ENCODE peak calls at places on chromosomes 5 and 9, in six cellular contexts. U, K, T, H, S and M are unnamed samples.
A peak's percentile ranks its signal among the peaks of the same experiment; 100 is the strongest.

GRCh38 chr9:130465383-130466096 is 20.8 kb downstream of the ASS1 start:
- DNase-seq in U (no peak), K (peak; percentile 17), T (no peak), H (no peak), S (no peak), M (no peak)

GRCh38 chr5:127648997-127649550 is at the start of gene CTXN3:
- DNase-seq in U (no peak), K (no peak), T (no peak), H (no peak), S (no peak), M (no peak)

GRCh38 chr9:90641090-90641489 is 1.5 kb downstream of the DIRAS2 start:
- DNase-seq in U (no peak), K (peak; percentile 66), T (no peak), H (no peak), S (no peak), M (no peak)

GRCh38 chr9:129103595-129103965 is 7.0 kb downstream of the CRAT start:
- DNase-seq in U (no peak), K (no peak), T (no peak), H (no peak), S (no peak), M (no peak)

GRCh38 chr9:38281196-38281595 is 111.3 kb upstream of the ALDH1B1 start:
- DNase-seq in U (no peak), K (no peak), T (no peak), H (no peak), S (no peak), M (no peak)

GRCh38 chr9:107465467-107466451 is 23.8 kb downstream of the KLF4 start:
- DNase-seq in U (peak; percentile 88), K (peak; percentile 37), T (peak; percentile 65), H (peak; percentile 35), S (peak; percentile 34), M (peak; percentile 61)

GRCh38 chr9:6902423-6902822 is 144.7 kb downstream of the KDM4C start:
- DNase-seq in U (peak; percentile 18), K (no peak), T (peak; percentile 56), H (peak; percentile 77), S (no peak), M (peak; percentile 51)

GRCh38 chr9:132651259-132651658 is 18.5 kb downstream of the DDX31 start:
- DNase-seq in U (peak; percentile 71), K (peak; percentile 72), T (peak; percentile 93), H (peak; percentile 95), S (no peak), M (peak; percentile 86)

GRCh38 chr9:95080961-95081658 is 236.4 kb downstream of the FANCC start:
- DNase-seq in U (no peak), K (no peak), T (no peak), H (no peak), S (peak; percentile 82), M (no peak)

GRCh38 chr5:116539222-116539621 is 35.4 kb downstream of the SEMA6A start:
- DNase-seq in U (no peak), K (no peak), T (no peak), H (no peak), S (no peak), M (no peak)

GRCh38 chr5:67246108-67246507 is 49.5 kb upstream of the CD180 start:
- DNase-seq in U (peak; percentile 74), K (peak; percentile 90), T (peak; percentile 73), H (peak; percentile 65), S (no peak), M (peak; percentile 88)

GRCh38 chr9:91060520-91061343 is 259.1 kb downstream of the SYK start:
- DNase-seq in U (peak; percentile 97), K (no peak), T (peak; percentile 97), H (peak; percentile 99), S (no peak), M (peak; percentile 99)

GRCh38 chr5:133892306-133892705 is 76.1 kb downstream of the C5orf15 start:
- DNase-seq in U (no peak), K (no peak), T (no peak), H (no peak), S (no peak), M (no peak)

GRCh38 chr5:142664634-142665033 is 21.3 kb downstream of the FGF1 start:
- DNase-seq in U (no peak), K (no peak), T (no peak), H (no peak), S (no peak), M (no peak)

GRCh38 chr5:87844866-87845265 is 423.8 kb downstream of the TMEM161B start:
- DNase-seq in U (no peak), K (no peak), T (no peak), H (no peak), S (no peak), M (no peak)

GRCh38 chr9:112890106-112891081 is at the start of gene SLC46A2:
- DNase-seq in U (peak; percentile 49), K (peak; percentile 60), T (peak; percentile 10), H (peak; percentile 15), S (peak; percentile 7), M (no peak)

GRCh38 chr5:20023686-20024085 is 35.7 kb upstream of the CDH18 start:
- DNase-seq in U (no peak), K (no peak), T (peak; percentile 15), H (no peak), S (no peak), M (no peak)

GRCh38 chr9:69326261-69326660 is 1.2 kb downstream of the ENTREP1 start:
- DNase-seq in U (no peak), K (no peak), T (no peak), H (no peak), S (no peak), M (no peak)

GRCh38 chr5:9817819-9818218 is 187.7 kb upstream of the TAS2R1 start:
- DNase-seq in U (no peak), K (no peak), T (no peak), H (no peak), S (no peak), M (no peak)

GRCh38 chr5:151757233-151758140 is 944 bp downstream of the ATOX1 start:
- DNase-seq in U (peak; percentile 61), K (peak; percentile 23), T (peak; percentile 54), H (no peak), S (no peak), M (no peak)

GRCh38 chr5:91229031-91229623 is 154.0 kb downstream of the ARRDC3 start:
- DNase-seq in U (peak; percentile 47), K (no peak), T (no peak), H (no peak), S (no peak), M (peak; percentile 44)

GRCh38 chr9:91775011-91775707 is 174.9 kb downstream of the ROR2 start:
- DNase-seq in U (peak; percentile 71), K (peak; percentile 15), T (peak; percentile 64), H (peak; percentile 56), S (peak; percentile 23), M (peak; percentile 73)

GRCh38 chr5:58258984-58259684 is 200.8 kb downstream of the PLK2 start:
- DNase-seq in U (no peak), K (no peak), T (peak; percentile 38), H (peak; percentile 31), S (no peak), M (no peak)

GRCh38 chr9:942805-943580 is 33.5 kb upstream of the DMRT3 start:
- DNase-seq in U (no peak), K (no peak), T (no peak), H (no peak), S (no peak), M (peak; percentile 28)

GRCh38 chr5:421287-421880 is 21.6 kb upstream of the EXOC3 start:
- DNase-seq in U (no peak), K (no peak), T (no peak), H (no peak), S (no peak), M (no peak)

GRCh38 chr9:125255781-125256391 is 5.7 kb upstream of the GAPVD1 start:
- DNase-seq in U (no peak), K (no peak), T (peak; percentile 42), H (no peak), S (no peak), M (peak; percentile 37)

GRCh38 chr5:179126506-179126991 is 66.4 kb downstream of the ZNF354C start:
- DNase-seq in U (no peak), K (no peak), T (no peak), H (no peak), S (no peak), M (no peak)

GRCh38 chr5:146203872-146204192 is 427 bp downstream of the RBM27 start:
- DNase-seq in U (no peak), K (no peak), T (no peak), H (no peak), S (no peak), M (no peak)

GRCh38 chr9:126962336-126962735 is 47.8 kb downstream of the RALGPS1 start:
- DNase-seq in U (no peak), K (no peak), T (no peak), H (no peak), S (no peak), M (no peak)

GRCh38 chr5:134957920-134958608 is 9.6 kb upstream of the CATSPER3 start:
- DNase-seq in U (no peak), K (no peak), T (no peak), H (no peak), S (no peak), M (no peak)